ENCODE peak calls at places on chromosomes 11 and 22, in seven cellular contexts. One of them, this sample, is unnamed.

GRCh38 chr22:39522567-39523300 is 2.4 kb downstream of the ATF4 start:
- DNase-seq in mucosa of descending colon: peak
- DNase-seq in neural progenitor cell: peak
- DNase-seq in Peyer's patch: peak
- DNase-seq in AG10803: peak
- DNase-seq in endothelial cell: no peak
- DNase-seq in GM13977: peak
- DNase-seq in this sample: no peak

GRCh38 chr11:122893131-122893530 is 10.6 kb downstream of the JHY start:
- DNase-seq in endothelial cell: no peak
- DNase-seq in GM13977: no peak
- DNase-seq in Peyer's patch: no peak
- DNase-seq in AG10803: peak
- DNase-seq in neural progenitor cell: no peak
- DNase-seq in mucosa of descending colon: no peak
- DNase-seq in this sample: no peak

GRCh38 chr11:65419460-65419772 is 3.2 kb upstream of the NEAT1 start:
- DNase-seq in neural progenitor cell: no peak
- DNase-seq in endothelial cell: no peak
- DNase-seq in mucosa of descending colon: no peak
- DNase-seq in GM13977: no peak
- DNase-seq in AG10803: no peak
- DNase-seq in Peyer's patch: no peak
- DNase-seq in this sample: no peak

GRCh38 chr11:58863697-58864096 is 19.2 kb upstream of the GLYATL2 start:
- DNase-seq in mucosa of descending colon: no peak
- DNase-seq in endothelial cell: no peak
- DNase-seq in AG10803: no peak
- DNase-seq in GM13977: no peak
- DNase-seq in Peyer's patch: no peak
- DNase-seq in neural progenitor cell: no peak
- DNase-seq in this sample: no peak

GRCh38 chr22:26031641-26032040 is 137.6 kb upstream of the SEZ6L start:
- DNase-seq in Peyer's patch: no peak
- DNase-seq in AG10803: no peak
- DNase-seq in mucosa of descending colon: no peak
- DNase-seq in endothelial cell: no peak
- DNase-seq in neural progenitor cell: no peak
- DNase-seq in GM13977: no peak
- DNase-seq in this sample: no peak

GRCh38 chr22:37180531-37181231 is 7.4 kb downstream of the C1QTNF6 start:
- DNase-seq in AG10803: no peak
- DNase-seq in mucosa of descending colon: no peak
- DNase-seq in neural progenitor cell: no peak
- DNase-seq in Peyer's patch: peak
- DNase-seq in endothelial cell: no peak
- DNase-seq in GM13977: peak
- DNase-seq in this sample: no peak

GRCh38 chr11:134464981-134465730 is 53.1 kb upstream of the B3GAT1 start:
- DNase-seq in Peyer's patch: no peak
- DNase-seq in neural progenitor cell: no peak
- DNase-seq in GM13977: no peak
- DNase-seq in AG10803: no peak
- DNase-seq in endothelial cell: no peak
- DNase-seq in mucosa of descending colon: no peak
- DNase-seq in this sample: no peak

GRCh38 chr11:1219446-1219835 is 3.4 kb upstream of the MUC5B start:
- DNase-seq in AG10803: no peak
- DNase-seq in mucosa of descending colon: no peak
- DNase-seq in neural progenitor cell: no peak
- DNase-seq in Peyer's patch: peak
- DNase-seq in GM13977: no peak
- DNase-seq in endothelial cell: no peak
- DNase-seq in this sample: no peak

GRCh38 chr11:62614275-62614674 is 1.2 kb downstream of the ROM1 start:
- DNase-seq in Peyer's patch: no peak
- DNase-seq in endothelial cell: no peak
- DNase-seq in mucosa of descending colon: no peak
- DNase-seq in GM13977: no peak
- DNase-seq in neural progenitor cell: no peak
- DNase-seq in AG10803: no peak
- DNase-seq in this sample: no peak

GRCh38 chr22:49589811-49590210 is 237.9 kb downstream of the BRD1 start:
- DNase-seq in endothelial cell: no peak
- DNase-seq in GM13977: no peak
- DNase-seq in Peyer's patch: no peak
- DNase-seq in mucosa of descending colon: no peak
- DNase-seq in neural progenitor cell: no peak
- DNase-seq in AG10803: no peak
- DNase-seq in this sample: no peak

GRCh38 chr11:70877151-70877550 is 375.2 kb downstream of the SHANK2 start:
- DNase-seq in endothelial cell: no peak
- DNase-seq in GM13977: no peak
- DNase-seq in neural progenitor cell: no peak
- DNase-seq in Peyer's patch: no peak
- DNase-seq in mucosa of descending colon: no peak
- DNase-seq in AG10803: no peak
- DNase-seq in this sample: no peak

GRCh38 chr11:76157891-76158290 is 48.4 kb downstream of the WNT11 start:
- DNase-seq in neural progenitor cell: no peak
- DNase-seq in GM13977: no peak
- DNase-seq in AG10803: no peak
- DNase-seq in mucosa of descending colon: no peak
- DNase-seq in Peyer's patch: no peak
- DNase-seq in endothelial cell: no peak
- DNase-seq in this sample: no peak

GRCh38 chr11:129119036-129119435 is 73.1 kb downstream of the ARHGAP32 start:
- DNase-seq in AG10803: no peak
- DNase-seq in neural progenitor cell: no peak
- DNase-seq in GM13977: no peak
- DNase-seq in endothelial cell: no peak
- DNase-seq in Peyer's patch: no peak
- DNase-seq in mucosa of descending colon: no peak
- DNase-seq in this sample: no peak

GRCh38 chr11:120517390-120518315 is 6.1 kb downstream of the GRIK4 start:
- DNase-seq in endothelial cell: no peak
- DNase-seq in neural progenitor cell: no peak
- DNase-seq in mucosa of descending colon: no peak
- DNase-seq in Peyer's patch: no peak
- DNase-seq in AG10803: no peak
- DNase-seq in GM13977: no peak
- DNase-seq in this sample: no peak

GRCh38 chr11:10490398-10491232 is 35.6 kb downstream of the AMPD3 start:
- DNase-seq in neural progenitor cell: peak
- DNase-seq in AG10803: peak
- DNase-seq in Peyer's patch: no peak
- DNase-seq in mucosa of descending colon: peak
- DNase-seq in endothelial cell: no peak
- DNase-seq in GM13977: no peak
- DNase-seq in this sample: no peak

GRCh38 chr11:27437824-27438594 is 34.6 kb downstream of the LGR4 start:
- DNase-seq in endothelial cell: no peak
- DNase-seq in Peyer's patch: no peak
- DNase-seq in GM13977: no peak
- DNase-seq in neural progenitor cell: no peak
- DNase-seq in mucosa of descending colon: no peak
- DNase-seq in AG10803: no peak
- DNase-seq in this sample: no peak

GRCh38 chr11:125025968-125026367 is 37.1 kb upstream of the SLC37A2 start:
- DNase-seq in mucosa of descending colon: no peak
- DNase-seq in AG10803: no peak
- DNase-seq in GM13977: no peak
- DNase-seq in endothelial cell: no peak
- DNase-seq in neural progenitor cell: peak
- DNase-seq in Peyer's patch: no peak
- DNase-seq in this sample: no peak

GRCh38 chr11:112613051-112613972 is 347.9 kb upstream of the NCAM1 start:
- DNase-seq in mucosa of descending colon: no peak
- DNase-seq in neural progenitor cell: no peak
- DNase-seq in endothelial cell: no peak
- DNase-seq in Peyer's patch: no peak
- DNase-seq in GM13977: no peak
- DNase-seq in AG10803: peak
- DNase-seq in this sample: no peak

GRCh38 chr22:31155425-31155824 is 4.6 kb upstream of the RNF185 start:
- DNase-seq in mucosa of descending colon: no peak
- DNase-seq in GM13977: no peak
- DNase-seq in Peyer's patch: no peak
- DNase-seq in endothelial cell: no peak
- DNase-seq in AG10803: peak
- DNase-seq in neural progenitor cell: no peak
- DNase-seq in this sample: no peak

GRCh38 chr11:74739546-74740270 is 8.5 kb upstream of the CHRDL2 start:
- DNase-seq in endothelial cell: peak
- DNase-seq in AG10803: peak
- DNase-seq in neural progenitor cell: peak
- DNase-seq in Peyer's patch: no peak
- DNase-seq in mucosa of descending colon: peak
- DNase-seq in GM13977: peak
- DNase-seq in this sample: peak

GRCh38 chr22:17772249-17772962 is 1.9 kb downstream of the BID start:
- DNase-seq in GM13977: no peak
- DNase-seq in AG10803: no peak
- DNase-seq in neural progenitor cell: no peak
- DNase-seq in Peyer's patch: peak
- DNase-seq in endothelial cell: no peak
- DNase-seq in mucosa of descending colon: no peak
- DNase-seq in this sample: no peak

GRCh38 chr11:6693342-6694228 is 10.4 kb upstream of the MRPL17 start:
- DNase-seq in mucosa of descending colon: no peak
- DNase-seq in AG10803: peak
- DNase-seq in Peyer's patch: no peak
- DNase-seq in neural progenitor cell: no peak
- DNase-seq in endothelial cell: no peak
- DNase-seq in GM13977: no peak
- DNase-seq in this sample: no peak

GRCh38 chr22:38314992-38315800 is 2.0 kb downstream of the CSNK1E start:
- DNase-seq in GM13977: no peak
- DNase-seq in neural progenitor cell: peak
- DNase-seq in endothelial cell: no peak
- DNase-seq in Peyer's patch: no peak
- DNase-seq in AG10803: peak
- DNase-seq in mucosa of descending colon: peak
- DNase-seq in this sample: no peak

GRCh38 chr11:18310800-18311340 is 11.1 kb downstream of the HPS5 start:
- DNase-seq in AG10803: peak
- DNase-seq in mucosa of descending colon: no peak
- DNase-seq in GM13977: peak
- DNase-seq in Peyer's patch: no peak
- DNase-seq in endothelial cell: no peak
- DNase-seq in neural progenitor cell: no peak
- DNase-seq in this sample: peak

GRCh38 chr11:67167086-67167485 is 48.0 kb downstream of the KDM2A start:
- DNase-seq in endothelial cell: no peak
- DNase-seq in Peyer's patch: no peak
- DNase-seq in mucosa of descending colon: no peak
- DNase-seq in AG10803: peak
- DNase-seq in GM13977: no peak
- DNase-seq in neural progenitor cell: no peak
- DNase-seq in this sample: no peak

GRCh38 chr11:1953489-1954284 is 6.6 kb downstream of the MRPL23 start:
- DNase-seq in mucosa of descending colon: peak
- DNase-seq in GM13977: no peak
- DNase-seq in Peyer's patch: no peak
- DNase-seq in neural progenitor cell: no peak
- DNase-seq in endothelial cell: no peak
- DNase-seq in AG10803: no peak
- DNase-seq in this sample: no peak

GRCh38 chr11:34909955-34910354 is 6.2 kb downstream of the APIP start:
- DNase-seq in Peyer's patch: no peak
- DNase-seq in GM13977: no peak
- DNase-seq in mucosa of descending colon: no peak
- DNase-seq in endothelial cell: no peak
- DNase-seq in neural progenitor cell: no peak
- DNase-seq in AG10803: peak
- DNase-seq in this sample: no peak

GRCh38 chr11:8357891-8358566 is 94.4 kb upstream of the LMO1 start:
- DNase-seq in endothelial cell: no peak
- DNase-seq in Peyer's patch: peak
- DNase-seq in neural progenitor cell: no peak
- DNase-seq in AG10803: no peak
- DNase-seq in GM13977: no peak
- DNase-seq in mucosa of descending colon: no peak
- DNase-seq in this sample: no peak

GRCh38 chr22:27269751-27270586 is 531.6 kb downstream of the MN1 start:
- DNase-seq in neural progenitor cell: no peak
- DNase-seq in GM13977: no peak
- DNase-seq in Peyer's patch: no peak
- DNase-seq in AG10803: no peak
- DNase-seq in mucosa of descending colon: no peak
- DNase-seq in endothelial cell: no peak
- DNase-seq in this sample: no peak
- TF ChIP-seq CTCF in neural progenitor cell: no peak
- TF ChIP-seq CTCF in GM13977: no peak
- TF ChIP-seq CTCF in Peyer's patch: no peak
- TF ChIP-seq CTCF in AG10803: no peak
- TF ChIP-seq CTCF in mucosa of descending colon: no peak
- TF ChIP-seq CTCF in endothelial cell: no peak
- TF ChIP-seq CTCF in this sample: no peak

DNA sequence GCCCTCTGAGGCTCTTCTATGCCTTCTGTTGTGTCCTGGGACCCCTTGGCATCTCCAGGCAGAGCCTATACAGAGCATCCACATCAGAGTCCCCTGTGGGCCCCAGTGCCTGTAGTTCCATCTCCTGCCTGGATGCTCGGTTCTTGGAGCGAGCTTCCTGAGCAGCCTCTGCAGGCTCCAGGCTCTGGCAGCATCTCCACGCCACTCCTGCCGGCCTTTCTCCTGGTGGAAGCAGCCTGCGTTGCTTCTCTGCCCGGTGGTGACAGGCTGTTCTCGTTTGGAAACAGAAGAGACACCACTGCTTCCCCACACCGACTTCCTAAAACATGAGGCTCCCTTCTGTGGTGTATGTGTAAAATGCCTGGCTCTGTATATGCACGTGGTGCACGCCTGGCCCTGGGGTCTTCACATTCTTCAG is 52.8 kb downstream of the BCR start:
- DNase-seq in endothelial cell: peak
- DNase-seq in Peyer's patch: no peak
- DNase-seq in GM13977: no peak
- DNase-seq in mucosa of descending colon: no peak
- DNase-seq in AG10803: no peak
- DNase-seq in neural progenitor cell: no peak
- DNase-seq in this sample: no peak
- TF ChIP-seq CTCF in endothelial cell: no peak
- TF ChIP-seq CTCF in Peyer's patch: no peak
- TF ChIP-seq CTCF in GM13977: no peak
- TF ChIP-seq CTCF in mucosa of descending colon: no peak
- TF ChIP-seq CTCF in AG10803: peak
- TF ChIP-seq CTCF in neural progenitor cell: no peak
- TF ChIP-seq CTCF in this sample: no peak

GRCh38 chr11:118430956-118431355 is 5.3 kb upstream of the KMT2A start:
- DNase-seq in GM13977: no peak
- DNase-seq in Peyer's patch: no peak
- DNase-seq in neural progenitor cell: peak
- DNase-seq in endothelial cell: no peak
- DNase-seq in AG10803: no peak
- DNase-seq in mucosa of descending colon: no peak
- DNase-seq in this sample: no peak
- TF ChIP-seq CTCF in GM13977: no peak
- TF ChIP-seq CTCF in Peyer's patch: no peak
- TF ChIP-seq CTCF in neural progenitor cell: peak
- TF ChIP-seq CTCF in endothelial cell: no peak
- TF ChIP-seq CTCF in AG10803: peak
- TF ChIP-seq CTCF in mucosa of descending colon: no peak
- TF ChIP-seq CTCF in this sample: no peak

GRCh38 chr11:104836711-104837110 is 61.5 kb downstream of the CASP12 start:
- DNase-seq in neural progenitor cell: no peak
- DNase-seq in endothelial cell: no peak
- DNase-seq in Peyer's patch: no peak
- DNase-seq in GM13977: no peak
- DNase-seq in AG10803: no peak
- DNase-seq in mucosa of descending colon: no peak
- DNase-seq in this sample: no peak
- TF ChIP-seq CTCF in neural progenitor cell: no peak
- TF ChIP-seq CTCF in endothelial cell: no peak
- TF ChIP-seq CTCF in Peyer's patch: no peak
- TF ChIP-seq CTCF in GM13977: no peak
- TF ChIP-seq CTCF in AG10803: no peak
- TF ChIP-seq CTCF in mucosa of descending colon: no peak
- TF ChIP-seq CTCF in this sample: no peak

This sample was measured in GM13976.